ENCODE peak calls at places on chromosomes 6 and 20, in five cellular contexts. G is NB4, Z is transverse colon, R is epithelial cell of esophagus, U is foreskin fibroblast. A is an unnamed sample.

GRCh38 chr6:150492941-150493340 is 106.7 kb upstream of the PLEKHG1 start:
- DNase-seq in R (peak), G (no peak), Z (no peak), U (no peak), A (no peak)

GRCh38 chr20:51497542-51498467 is 44.7 kb downstream of the NFATC2 start:
- DNase-seq in Z (no peak), R (no peak), G (peak), U (no peak), A (peak)

GRCh38 chr6:168799067-168799466 is 358.1 kb downstream of the SMOC2 start:
- DNase-seq in U (no peak), Z (no peak), R (no peak), G (no peak), A (no peak)

GRCh38 chr6:153058291-153058690 is 55.8 kb upstream of the MTRF1L start:
- DNase-seq in Z (no peak), G (no peak), U (peak), R (peak), A (no peak)

GRCh38 chr6:71224011-71224410 is 64.6 kb upstream of the OGFRL1 start:
- DNase-seq in U (no peak), R (no peak), G (peak), Z (no peak), A (no peak)

GRCh38 chr20:44731657-44732056 is 14.0 kb upstream of the KCNK15 start:
- DNase-seq in Z (no peak), G (no peak), R (no peak), U (no peak), A (no peak)

GRCh38 chr20:43430265-43430664 is 27.4 kb upstream of the SRSF6 start:
- DNase-seq in R (no peak), U (no peak), Z (no peak), G (no peak), A (no peak)

GRCh38 chr20:54497931-54498718 is 22.7 kb downstream of the DOK5 start:
- DNase-seq in G (peak), U (peak), Z (no peak), R (no peak), A (no peak)

GRCh38 chr6:37663016-37663810 is 34.5 kb downstream of the MDGA1 start:
- DNase-seq in G (no peak), U (peak), Z (no peak), R (no peak), A (no peak)

GRCh38 chr6:32622545-32623401 is 14.4 kb upstream of the HLA-DQA1 start:
- DNase-seq in G (peak), U (peak), Z (no peak), R (peak), A (peak)

GRCh38 chr6:46057792-46058191 is 42.1 kb upstream of the CLIC5 start:
- DNase-seq in G (no peak), Z (no peak), R (no peak), U (no peak), A (no peak)

GRCh38 chr6:111573892-111574800 is 31.5 kb downstream of the TRAF3IP2 start:
- DNase-seq in Z (no peak), R (peak), U (peak), G (peak), A (no peak)

GRCh38 chr20:11015440-11015839 is 341.6 kb upstream of the JAG1 start:
- DNase-seq in U (no peak), R (no peak), G (no peak), Z (no peak), A (no peak)

GRCh38 chr6:100459291-100459690 is 5.4 kb downstream of the SIM1 start:
- DNase-seq in R (no peak), Z (no peak), U (peak), G (no peak), A (no peak)

GRCh38 chr6:100461273-100461919 is 3.3 kb downstream of the SIM1 start:
- DNase-seq in G (peak), U (peak), Z (no peak), R (no peak), A (no peak)

GRCh38 chr6:100461920-100462295 is 2.8 kb downstream of the SIM1 start:
- DNase-seq in U (peak), G (no peak), Z (no peak), R (no peak), A (peak)

GRCh38 chr6:100462396-100462795 is 2.3 kb downstream of the SIM1 start:
- DNase-seq in Z (no peak), R (no peak), U (peak), G (no peak), A (no peak)

GRCh38 chr6:100460650-100461204 is 4.0 kb downstream of the SIM1 start:
- DNase-seq in Z (no peak), U (peak), G (peak), R (no peak), A (no peak)
- TF ChIP-seq CTCF in Z (no peak), U (peak), G (peak), R (peak), A (no peak)

GRCh38 chr6:148757944-148758343 is 11.1 kb downstream of the UST start:
- DNase-seq in U (no peak), R (no peak), Z (no peak), G (peak), A (peak)
- H3K4me3 ChIP-seq in U (no peak), R (no peak), Z (no peak), G (no peak), A (no peak)

GRCh38 chr20:3068986-3069900 is 2.2 kb upstream of the OXT start:
- DNase-seq in U (peak), Z (no peak), G (peak), R (no peak), A (peak)
- TF ChIP-seq CTCF in U (no peak), Z (no peak), G (peak), R (peak), A (peak)

DNA sequence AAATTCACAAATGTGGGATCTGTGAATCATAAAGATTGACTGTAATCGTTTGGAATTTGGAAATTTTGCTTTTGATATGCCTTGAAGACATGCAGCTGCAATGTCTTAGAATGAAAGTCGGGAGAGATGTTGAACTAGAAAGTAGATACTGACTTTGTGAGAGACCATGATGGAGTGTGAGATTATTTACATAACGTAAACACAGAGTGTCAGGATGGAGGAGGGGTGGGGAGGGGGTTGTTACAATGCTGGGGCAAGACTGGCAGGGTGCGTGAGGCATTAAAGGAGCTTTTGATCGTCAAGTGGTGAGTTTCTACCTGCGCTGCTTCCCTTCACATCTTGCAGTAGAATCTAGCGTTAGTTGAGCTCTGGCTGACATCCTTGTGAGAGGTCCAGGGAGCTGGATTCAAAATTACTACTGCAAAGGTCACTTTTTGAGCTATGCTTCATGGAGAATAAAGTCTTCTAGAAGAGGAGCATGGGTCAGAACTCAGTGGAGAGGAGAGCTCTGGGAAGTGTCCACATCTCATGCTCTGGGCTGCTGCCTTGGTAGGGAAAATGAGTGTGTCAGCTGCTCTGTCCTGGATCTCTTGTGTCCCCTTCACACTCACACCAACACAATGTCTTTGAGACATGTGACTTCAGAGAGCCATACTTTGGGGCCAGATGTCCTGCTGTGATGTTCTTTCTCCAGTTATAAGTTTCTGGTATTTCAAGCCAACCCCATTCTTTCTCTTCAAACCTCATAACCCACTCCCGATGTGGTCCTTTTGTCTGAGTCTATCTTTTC is 105.2 kb upstream of the CITED2 start:
- DNase-seq in U (no peak), G (no peak), Z (no peak), R (no peak), A (no peak)
- H3K4me3 ChIP-seq in U (no peak), G (no peak), Z (no peak), R (no peak), A (no peak)

A was measured in GM12865.